ENCODE peak calls at places on chromosomes 11 and 22, in nine cellular contexts. One of them, this sample, is unnamed.

GRCh38 chr11:88281317-88281712 is 56.2 kb downstream of the CTSC start:
- DNase-seq in HAP-1: no peak
- DNase-seq in ELF-1: no peak
- DNase-seq in EL: no peak
- DNase-seq in PC-9: no peak
- DNase-seq in psoas muscle: no peak
- DNase-seq in cardiac fibroblast: peak; percentile 42
- DNase-seq in pancreas: no peak
- DNase-seq in MV-4-11: no peak
- DNase-seq in this sample: no peak

GRCh38 chr11:76588455-76589325 is 81.9 kb downstream of the LRRC32 start:
- DNase-seq in HAP-1: no peak
- DNase-seq in ELF-1: peak; percentile 81
- DNase-seq in EL: no peak
- DNase-seq in PC-9: no peak
- DNase-seq in psoas muscle: peak; percentile 58
- DNase-seq in cardiac fibroblast: peak; percentile 73
- DNase-seq in pancreas: no peak
- DNase-seq in MV-4-11: peak; percentile 92
- DNase-seq in this sample: no peak

GRCh38 chr11:77127674-77127968 is 425 bp upstream of the MYO7A start:
- DNase-seq in HAP-1: no peak
- DNase-seq in ELF-1: no peak
- DNase-seq in EL: no peak
- DNase-seq in PC-9: no peak
- DNase-seq in psoas muscle: no peak
- DNase-seq in cardiac fibroblast: no peak
- DNase-seq in pancreas: no peak
- DNase-seq in MV-4-11: no peak
- DNase-seq in this sample: no peak

GRCh38 chr22:39994566-39995345 is at the start of gene FAM83F:
- DNase-seq in HAP-1: no peak
- DNase-seq in ELF-1: peak; percentile 52
- DNase-seq in EL: no peak
- DNase-seq in PC-9: no peak
- DNase-seq in psoas muscle: no peak
- DNase-seq in cardiac fibroblast: no peak
- DNase-seq in pancreas: peak; percentile 72
- DNase-seq in MV-4-11: no peak
- DNase-seq in this sample: no peak

GRCh38 chr11:13834463-13834862 is 128.1 kb upstream of the SPON1 start:
- DNase-seq in HAP-1: no peak
- DNase-seq in ELF-1: peak; percentile 68
- DNase-seq in EL: peak; percentile 4
- DNase-seq in PC-9: no peak
- DNase-seq in psoas muscle: no peak
- DNase-seq in cardiac fibroblast: no peak
- DNase-seq in pancreas: no peak
- DNase-seq in MV-4-11: no peak
- DNase-seq in this sample: no peak

GRCh38 chr11:64429970-64430369 is 71.0 kb downstream of the RPS6KA4 start:
- DNase-seq in HAP-1: no peak
- DNase-seq in ELF-1: no peak
- DNase-seq in EL: no peak
- DNase-seq in PC-9: no peak
- DNase-seq in psoas muscle: no peak
- DNase-seq in cardiac fibroblast: no peak
- DNase-seq in pancreas: no peak
- DNase-seq in MV-4-11: no peak
- DNase-seq in this sample: no peak

GRCh38 chr11:119590651-119591308 is 138.2 kb downstream of the NECTIN1 start:
- DNase-seq in HAP-1: peak; percentile 80
- DNase-seq in ELF-1: peak; percentile 80
- DNase-seq in EL: peak; percentile 21
- DNase-seq in PC-9: peak; percentile 99
- DNase-seq in psoas muscle: no peak
- DNase-seq in cardiac fibroblast: no peak
- DNase-seq in pancreas: no peak
- DNase-seq in MV-4-11: no peak
- DNase-seq in this sample: peak; percentile 100

GRCh38 chr11:70144262-70144661 is 58.8 kb upstream of the FADD start:
- DNase-seq in HAP-1: no peak
- DNase-seq in ELF-1: no peak
- DNase-seq in EL: no peak
- DNase-seq in PC-9: no peak
- DNase-seq in psoas muscle: no peak
- DNase-seq in cardiac fibroblast: no peak
- DNase-seq in pancreas: no peak
- DNase-seq in MV-4-11: no peak
- DNase-seq in this sample: no peak

GRCh38 chr22:46852771-46853170 is 90.3 kb downstream of the TBC1D22A start:
- DNase-seq in HAP-1: no peak
- DNase-seq in ELF-1: no peak
- DNase-seq in EL: no peak
- DNase-seq in PC-9: peak; percentile 19
- DNase-seq in psoas muscle: no peak
- DNase-seq in cardiac fibroblast: no peak
- DNase-seq in pancreas: no peak
- DNase-seq in MV-4-11: no peak
- DNase-seq in this sample: no peak

GRCh38 chr11:101974255-101974654 is 57.9 kb upstream of the ANGPTL5 start:
- DNase-seq in HAP-1: no peak
- DNase-seq in ELF-1: no peak
- DNase-seq in EL: peak; percentile 6
- DNase-seq in PC-9: no peak
- DNase-seq in psoas muscle: no peak
- DNase-seq in cardiac fibroblast: peak; percentile 30
- DNase-seq in pancreas: no peak
- DNase-seq in MV-4-11: no peak
- DNase-seq in this sample: no peak

GRCh38 chr11:1468473-1469066 is 18.0 kb downstream of the MOB2 start:
- DNase-seq in HAP-1: no peak
- DNase-seq in ELF-1: no peak
- DNase-seq in EL: no peak
- DNase-seq in PC-9: no peak
- DNase-seq in psoas muscle: no peak
- DNase-seq in cardiac fibroblast: no peak
- DNase-seq in pancreas: no peak
- DNase-seq in MV-4-11: no peak
- DNase-seq in this sample: no peak

GRCh38 chr11:14819596-14819995 is 72.4 kb downstream of the CYP2R1 start:
- DNase-seq in HAP-1: no peak
- DNase-seq in ELF-1: no peak
- DNase-seq in EL: no peak
- DNase-seq in PC-9: no peak
- DNase-seq in psoas muscle: no peak
- DNase-seq in cardiac fibroblast: no peak
- DNase-seq in pancreas: no peak
- DNase-seq in MV-4-11: no peak
- DNase-seq in this sample: no peak

GRCh38 chr11:108872781-108873291 is 208.0 kb downstream of the DDX10 start:
- DNase-seq in HAP-1: peak; percentile 57
- DNase-seq in ELF-1: no peak
- DNase-seq in EL: peak; percentile 39
- DNase-seq in PC-9: no peak
- DNase-seq in psoas muscle: no peak
- DNase-seq in cardiac fibroblast: peak; percentile 76
- DNase-seq in pancreas: no peak
- DNase-seq in MV-4-11: no peak
- DNase-seq in this sample: no peak

GRCh38 chr11:11451501-11452005 is 98.5 kb upstream of the CSNK2A3 start:
- DNase-seq in HAP-1: no peak
- DNase-seq in ELF-1: no peak
- DNase-seq in EL: peak; percentile 13
- DNase-seq in PC-9: no peak
- DNase-seq in psoas muscle: no peak
- DNase-seq in cardiac fibroblast: no peak
- DNase-seq in pancreas: no peak
- DNase-seq in MV-4-11: peak; percentile 17
- DNase-seq in this sample: no peak

GRCh38 chr11:102396708-102397563 is 49.9 kb downstream of the BIRC2 start:
- DNase-seq in HAP-1: no peak
- DNase-seq in ELF-1: no peak
- DNase-seq in EL: no peak
- DNase-seq in PC-9: no peak
- DNase-seq in psoas muscle: no peak
- DNase-seq in cardiac fibroblast: peak; percentile 22
- DNase-seq in pancreas: no peak
- DNase-seq in MV-4-11: no peak
- DNase-seq in this sample: no peak